ENCODE peak calls at places on chromosomes 6 and 20, in four cellular contexts. D is NCI-H1417; Z is A549; P is activated gamma-delta T cell treated with anti-CD3 and anti-CD28 coated beads, Interleukin-2, amount 50 U/mL, for 16 hours. O is an unnamed sample.
A peak's percentile ranks its signal among the peaks of the same experiment; 100 is the strongest.

GRCh38 chr20:50017160-50017559 is 34.4 kb downstream of the SNAI1 start:
- DNase-seq in D (no peak), Z (no peak), P (no peak), O (no peak)

GRCh38 chr20:50663095-50663821 is 28.1 kb downstream of the RIPOR3 start:
- DNase-seq in D (peak; percentile 57), Z (no peak), P (no peak), O (peak; percentile 89)

GRCh38 chr6:19757036-19757435 is 80.1 kb upstream of the ID4 start:
- DNase-seq in D (no peak), Z (no peak), P (no peak), O (no peak)

GRCh38 chr6:106927531-106928398 is 46.8 kb downstream of the CD24 start:
- DNase-seq in D (no peak), Z (peak; percentile 14), P (no peak), O (peak; percentile 42)

GRCh38 chr6:35728663-35729348 is 8.0 kb upstream of the ARMC12 start:
- DNase-seq in D (no peak), Z (no peak), P (no peak), O (peak; percentile 63)

GRCh38 chr20:44834693-44835092 is 24.3 kb upstream of the RIMS4 start:
- DNase-seq in D (no peak), Z (no peak), P (no peak), O (no peak)

GRCh38 chr6:11460001-11460668 is 77.4 kb upstream of the TMEM170B start:
- DNase-seq in D (no peak), Z (no peak), P (no peak), O (peak; percentile 66)

GRCh38 chr6:34806738-34807453 is 15.0 kb downstream of the BLTP3A start:
- DNase-seq in D (no peak), Z (no peak), P (no peak), O (no peak)

GRCh38 chr6:17431581-17431980 is 38.2 kb downstream of the CAP2 start:
- DNase-seq in D (no peak), Z (no peak), P (no peak), O (no peak)

GRCh38 chr6:45483021-45483420 is 105.3 kb upstream of the SUPT3H start:
- DNase-seq in D (no peak), Z (no peak), P (no peak), O (no peak)

GRCh38 chr6:18016133-18016532 is 28.7 kb upstream of the KIF13A start:
- DNase-seq in D (no peak), Z (no peak), P (no peak), O (no peak)

GRCh38 chr20:31570735-31571617 is 34.1 kb upstream of the ID1 start:
- DNase-seq in D (peak; percentile 51), Z (no peak), P (no peak), O (no peak)

GRCh38 chr6:113560908-113561307 is 296.2 kb upstream of the MARCKS start:
- DNase-seq in D (no peak), Z (no peak), P (no peak), O (no peak)

GRCh38 chr6:167567142-167568033 is 242.5 kb downstream of the TTLL2 start:
- DNase-seq in D (no peak), Z (no peak), P (no peak), O (no peak)

GRCh38 chr6:131250121-131250520 is 114.9 kb downstream of the AKAP7 start:
- DNase-seq in D (no peak), Z (no peak), P (no peak), O (peak; percentile 91)

GRCh38 chr6:2990179-2990931 is 9.3 kb upstream of the NQO2 start:
- DNase-seq in D (peak; percentile 73), Z (no peak), P (no peak), O (peak; percentile 72)

GRCh38 chr6:129590408-129591022 is 119.5 kb downstream of the ARHGAP18 start:
- DNase-seq in D (no peak), Z (no peak), P (no peak), O (no peak)

GRCh38 chr6:167238169-167238693 is 52.9 kb upstream of the UNC93A start:
- DNase-seq in D (peak; percentile 44), Z (no peak), P (no peak), O (no peak)

GRCh38 chr20:50652702-50653294 is 38.5 kb downstream of the RIPOR3 start:
- DNase-seq in D (peak; percentile 24), Z (no peak), P (no peak), O (no peak)

GRCh38 chr20:58192567-58192966 is 35.9 kb downstream of the ANKRD60 start:
- DNase-seq in D (no peak), Z (no peak), P (peak; percentile 12), O (no peak)

GRCh38 chr6:151448623-151449022 is 3.3 kb downstream of the RMND1 start:
- DNase-seq in D (no peak), Z (no peak), P (no peak), O (no peak)

GRCh38 chr6:116370328-116370716 is 425 bp upstream of the DSE start:
- DNase-seq in D (no peak), Z (peak; percentile 31), P (no peak), O (no peak)

GRCh38 chr6:133377219-133377618 is 136.1 kb downstream of the EYA4 start:
- DNase-seq in D (no peak), Z (no peak), P (no peak), O (no peak)

GRCh38 chr20:35702051-35702823 is 3.0 kb downstream of the ROMO1 start:
- DNase-seq in D (peak; percentile 26), Z (no peak), P (no peak), O (no peak)

GRCh38 chr6:11322252-11322885 is 89.9 kb upstream of the NEDD9 start:
- DNase-seq in D (no peak), Z (no peak), P (no peak), O (no peak)

GRCh38 chr20:42155586-42155985 is 537.4 kb upstream of the CHD6 start:
- DNase-seq in D (no peak), Z (no peak), P (no peak), O (no peak)

GRCh38 chr6:152552616-152553209 is 84.4 kb downstream of the SYNE1 start:
- DNase-seq in D (peak; percentile 84), Z (peak; percentile 31), P (no peak), O (peak; percentile 22)

GRCh38 chr20:64158346-64159285 is 5.6 kb upstream of the MYT1 start:
- DNase-seq in D (peak; percentile 50), Z (no peak), P (no peak), O (no peak)

GRCh38 chr6:39942903-39943580 is 8.8 kb upstream of the MOCS1 start:
- DNase-seq in D (no peak), Z (no peak), P (no peak), O (peak; percentile 20)

GRCh38 chr6:160084198-160084776 is 37.3 kb upstream of the SLC22A1 start:
- DNase-seq in D (no peak), Z (no peak), P (no peak), O (no peak)

GRCh38 chr20:1822564-1823420 is 72.4 kb upstream of the SIRPA start:
- DNase-seq in D (no peak), Z (no peak), P (no peak), O (no peak)

GRCh38 chr20:49526568-49526967 is 41.4 kb downstream of the PTGIS start:
- DNase-seq in D (no peak), Z (no peak), P (no peak), O (no peak)

GRCh38 chr6:46606318-46606717 is 46.3 kb downstream of the CYP39A1 start:
- DNase-seq in D (peak; percentile 70), Z (no peak), P (no peak), O (no peak)

GRCh38 chr20:51089272-51089671 is 66.4 kb upstream of the KCNG1 start:
- DNase-seq in D (no peak), Z (no peak), P (no peak), O (no peak)

O was measured in small intestine.